ENCODE peak calls at places on chromosome 1, in nine cellular contexts. A, O, X, I, U, T, W, Z and P are unnamed samples.

GRCh38 chr1:12180315-12180714 is 13.5 kb downstream of the TNFRSF1B start:
- DNase-seq in A (no peak), O (no peak), X (no peak), I (no peak), U (no peak), T (no peak), W (no peak), Z (peak; percentile 81), P (no peak)

GRCh38 chr1:156897078-156897825 is 3.7 kb downstream of the PEAR1 start:
- DNase-seq in A (peak; percentile 75), O (no peak), X (no peak), I (no peak), U (no peak), T (no peak), W (peak; percentile 81), Z (peak; percentile 66), P (peak; percentile 79)

GRCh38 chr1:201888282-201889033 is at the start of gene SHISA4:
- DNase-seq in A (peak; percentile 86), O (peak; percentile 93), X (peak; percentile 81), I (peak; percentile 83), U (no peak), T (no peak), W (peak; percentile 78), Z (peak; percentile 30), P (peak; percentile 78)

GRCh38 chr1:230753586-230754251 is 6.5 kb downstream of the CAPN9 start:
- DNase-seq in A (no peak), O (no peak), X (peak; percentile 93), I (peak; percentile 95), U (peak; percentile 40), T (peak; percentile 37), W (peak; percentile 58), Z (peak; percentile 47), P (peak; percentile 85)

GRCh38 chr1:57072775-57073174 is 107.0 kb upstream of the C8B start:
- DNase-seq in A (no peak), O (no peak), X (peak; percentile 37), I (no peak), U (peak; percentile 67), T (no peak), W (peak; percentile 6), Z (no peak), P (no peak)

GRCh38 chr1:108816049-108816882 is 40.6 kb downstream of the AKNAD1 start:
- DNase-seq in A (no peak), O (peak; percentile 46), X (peak; percentile 63), I (peak; percentile 70), U (no peak), T (no peak), W (peak; percentile 95), Z (peak; percentile 93), P (peak; percentile 79)

GRCh38 chr1:64745181-64745985 is 508 bp downstream of the RAVER2 start:
- DNase-seq in A (peak; percentile 4), O (no peak), X (peak; percentile 43), I (peak; percentile 77), U (peak; percentile 55), T (no peak), W (peak; percentile 47), Z (no peak), P (peak; percentile 57)

GRCh38 chr1:60949154-60949825 is 133.1 kb upstream of the NFIA start:
- DNase-seq in A (no peak), O (no peak), X (no peak), I (no peak), U (peak; percentile 16), T (no peak), W (peak; percentile 16), Z (no peak), P (no peak)

GRCh38 chr1:53572802-53573148 is 113.6 kb downstream of the DMRTB1 start:
- DNase-seq in A (no peak), O (no peak), X (no peak), I (no peak), U (no peak), T (no peak), W (no peak), Z (no peak), P (no peak)

GRCh38 chr1:180265871-180266270 is 35.8 kb downstream of the LHX4 start:
- DNase-seq in A (no peak), O (no peak), X (no peak), I (no peak), U (no peak), T (no peak), W (no peak), Z (no peak), P (peak; percentile 44)

GRCh38 chr1:33286451-33287185 is 30.3 kb downstream of the ZNF362 start:
- DNase-seq in A (no peak), O (no peak), X (no peak), I (no peak), U (no peak), T (no peak), W (no peak), Z (no peak), P (no peak)

GRCh38 chr1:195886000-195886399 is 722.2 kb downstream of the KCNT2 start:
- DNase-seq in A (no peak), O (no peak), X (no peak), I (no peak), U (peak; percentile 15), T (no peak), W (no peak), Z (no peak), P (no peak)